ENCODE peak calls at places on chromosome 2, in four cellular contexts. A is A172, M is fibroblast of lung, H is left ventricle myocardium inferior. I is an unnamed sample.

GRCh38 chr2:182506606-182507005 is 79.8 kb upstream of the PDE1A start:
- DNase-seq in H (no peak), A (no peak), M (peak; percentile 49), I (peak; percentile 91)

GRCh38 chr2:155442755-155443372 is 744.4 kb downstream of the KCNJ3 start:
- DNase-seq in H (no peak), A (peak; percentile 82), M (no peak), I (peak; percentile 0)

GRCh38 chr2:6941299-6942046 is 24.3 kb downstream of the RNF144A start:
- DNase-seq in H (no peak), M (no peak), A (no peak), I (no peak)

GRCh38 chr2:56971383-56971974 is 787.7 kb downstream of the CCDC85A start:
- DNase-seq in M (no peak), H (no peak), A (no peak), I (no peak)

GRCh38 chr2:217513256-217513655 is 489.5 kb downstream of the TNS1 start:
- DNase-seq in H (no peak), A (no peak), M (no peak), I (no peak)

GRCh38 chr2:24616606-24617005 is 125.6 kb downstream of the NCOA1 start:
- DNase-seq in M (no peak), H (no peak), A (no peak), I (no peak)

GRCh38 chr2:186755066-186755465 is 61.2 kb downstream of the FAM171B start:
- DNase-seq in H (no peak), A (no peak), M (peak; percentile 39), I (peak; percentile 70)

GRCh38 chr2:234676109-234676858 is 179.4 kb upstream of the ARL4C start:
- DNase-seq in A (no peak), H (no peak), M (no peak), I (no peak)

GRCh38 chr2:72154386-72154785 is 6.7 kb upstream of the CYP26B1 start:
- DNase-seq in H (no peak), M (no peak), A (no peak), I (no peak)

GRCh38 chr2:96870631-96871255 is 863 bp upstream of the SEMA4C start:
- DNase-seq in M (no peak), H (no peak), A (no peak), I (no peak)

GRCh38 chr2:16943279-16943958 is 277.8 kb upstream of the CYRIA start:
- DNase-seq in M (no peak), H (no peak), A (no peak), I (no peak)

GRCh38 chr2:171088057-171088834 is 72.4 kb downstream of the TLK1 start:
- DNase-seq in H (no peak), A (no peak), M (no peak), I (no peak)

GRCh38 chr2:27123302-27124150 is at the start of gene ABHD1:
- DNase-seq in M (no peak), H (peak; percentile 80), A (peak; percentile 10), I (no peak)

GRCh38 chr2:2291500-2292260 is 39.4 kb downstream of the MYT1L start:
- DNase-seq in M (no peak), H (peak; percentile 25), A (no peak), I (peak; percentile 17)

GRCh38 chr2:42949125-42949524 is 156.7 kb upstream of the HAAO start:
- DNase-seq in M (no peak), H (no peak), A (no peak), I (no peak)

GRCh38 chr2:136255648-136256461 is 137.9 kb upstream of the CXCR4 start:
- DNase-seq in H (no peak), A (no peak), M (no peak), I (no peak)

GRCh38 chr2:233688341-233688740 is 4.3 kb upstream of the UGT1A6 start:
- DNase-seq in H (no peak), A (no peak), M (no peak), I (no peak)

GRCh38 chr2:524442-524841 is 152.8 kb downstream of the TMEM18 start:
- DNase-seq in H (no peak), A (no peak), M (no peak), I (peak; percentile 7)

GRCh38 chr2:61853086-61853847 is 593 bp downstream of the FAM161A start:
- DNase-seq in M (peak; percentile 52), A (peak; percentile 25), H (no peak), I (peak; percentile 13)

GRCh38 chr2:33719067-33719466 is 120.0 kb upstream of the FAM98A start:
- DNase-seq in M (no peak), H (no peak), A (no peak), I (no peak)

GRCh38 chr2:236180831-236181453 is 12.8 kb upstream of the GBX2 start:
- DNase-seq in A (peak; percentile 84), M (peak; percentile 73), H (no peak), I (peak; percentile 85)

GRCh38 chr2:115083216-115083615 is 640.8 kb downstream of the DPP10 start:
- DNase-seq in A (no peak), M (no peak), H (no peak), I (no peak)

GRCh38 chr2:223941579-223942277 is 3.4 kb downstream of the WDFY1 start:
- DNase-seq in A (peak; percentile 91), H (no peak), M (peak; percentile 92), I (peak; percentile 91)

GRCh38 chr2:15834381-15835031 is 105.8 kb upstream of the MYCN start:
- DNase-seq in A (no peak), M (no peak), H (no peak), I (no peak)